ENCODE peak calls at places on chromosome 20, in six cellular contexts. D, E, Z, M, P and F are unnamed samples.

GRCh38 chr20:36543187-36544133 is 2.1 kb downstream of the MYL9 start:
- DNase-seq in D (no peak), Z (no peak), E (no peak), P (peak; percentile 86), M (no peak), F (no peak)

GRCh38 chr20:46215913-46216707 is 92.2 kb downstream of the CDH22 start:
- DNase-seq in Z (no peak), E (no peak), D (no peak), M (no peak), P (peak; percentile 82), F (no peak)

GRCh38 chr20:61964675-61965605 is 100.7 kb downstream of the TAF4 start:
- DNase-seq in E (no peak), P (no peak), D (no peak), Z (no peak), M (no peak), F (no peak)

GRCh38 chr20:24579016-24579415 is 109.6 kb downstream of the SYNDIG1 start:
- DNase-seq in D (no peak), P (no peak), Z (no peak), E (no peak), M (no peak), F (no peak)

GRCh38 chr20:19423097-19423891 is 210.9 kb downstream of the SLC24A3 start:
- DNase-seq in Z (no peak), E (no peak), P (no peak), M (no peak), D (no peak), F (no peak)

GRCh38 chr20:48771542-48771941 is 56.3 kb downstream of the PREX1 start:
- DNase-seq in M (no peak), E (no peak), D (no peak), P (peak; percentile 57), Z (no peak), F (no peak)

GRCh38 chr20:33554914-33555420 is 65.1 kb downstream of the CBFA2T2 start:
- DNase-seq in Z (peak; percentile 98), E (peak; percentile 8), M (peak; percentile 44), P (peak; percentile 91), D (no peak), F (peak; percentile 79)

GRCh38 chr20:31670371-31671228 is 32.9 kb downstream of the COX4I2 start:
- DNase-seq in D (no peak), P (no peak), Z (peak; percentile 1), E (no peak), M (no peak), F (no peak)

GRCh38 chr20:58585753-58586540 is 65.1 kb upstream of the STX16 start:
- DNase-seq in E (no peak), D (no peak), Z (no peak), P (peak; percentile 11), M (no peak), F (no peak)

GRCh38 chr20:47360207-47360488 is 3.6 kb upstream of the ZMYND8 start:
- DNase-seq in Z (peak; percentile 77), P (peak; percentile 44), D (no peak), E (no peak), M (no peak), F (no peak)

GRCh38 chr20:51902933-51903332 is 100.6 kb upstream of the SALL4 start:
- DNase-seq in E (no peak), P (no peak), D (no peak), M (no peak), Z (no peak), F (no peak)

GRCh38 chr20:21719592-21720214 is 14.2 kb downstream of the PAX1 start:
- DNase-seq in M (no peak), P (peak; percentile 31), E (no peak), D (peak; percentile 28), Z (peak; percentile 45), F (peak; percentile 78)

GRCh38 chr20:33477386-33478234 is 12.3 kb upstream of the CBFA2T2 start:
- DNase-seq in E (no peak), P (no peak), M (no peak), D (no peak), Z (peak; percentile 66), F (no peak)